ENCODE peak calls at places on chromosomes 11 and 22, in seven cellular contexts. E is PC-3; C is stomach; D is transverse colon; S is cardiac muscle cell; F is CD8-positive, alpha-beta T cell; L is A549. M is an unnamed sample.
A peak's percentile ranks its signal among the peaks of the same experiment; 100 is the strongest.

GRCh38 chr11:35478411-35479139 is 46.8 kb downstream of the PAMR1 start:
- DNase-seq in L (no peak), F (no peak), S (no peak), C (peak; percentile 34), E (no peak), D (peak; percentile 37), M (no peak)

GRCh38 chr11:58575377-58576020 is at the start of gene LPXN:
- DNase-seq in C (no peak), L (no peak), D (peak; percentile 48), E (peak; percentile 90), S (no peak), F (peak; percentile 60), M (no peak)

GRCh38 chr11:131912127-131912526 is 541.7 kb downstream of the NTM start:
- DNase-seq in S (no peak), L (no peak), F (no peak), D (no peak), E (no peak), C (no peak), M (no peak)

GRCh38 chr11:17651061-17651460 is 68.3 kb upstream of the MYOD1 start:
- DNase-seq in E (no peak), F (no peak), S (no peak), L (no peak), C (no peak), D (no peak), M (no peak)

GRCh38 chr11:24312464-24313238 is 184.2 kb upstream of the LUZP2 start:
- DNase-seq in D (no peak), F (peak; percentile 6), L (no peak), E (no peak), C (no peak), S (no peak), M (no peak)

GRCh38 chr11:29773656-29774264 is 243.1 kb downstream of the KCNA4 start:
- DNase-seq in S (peak; percentile 92), L (no peak), F (no peak), E (no peak), C (no peak), D (no peak), M (peak; percentile 25)

GRCh38 chr22:18008136-18008535 is 16.2 kb downstream of the MICAL3 start:
- DNase-seq in F (no peak), D (no peak), L (no peak), S (no peak), E (no peak), C (no peak), M (no peak)

GRCh38 chr11:94134651-94135512 is 6.2 kb downstream of the PANX1 start:
- DNase-seq in E (peak; percentile 90), L (no peak), C (peak; percentile 64), F (no peak), D (peak; percentile 55), S (no peak), M (peak; percentile 73)

GRCh38 chr11:83349371-83349770 is 63.2 kb upstream of the CCDC90B start:
- DNase-seq in S (no peak), C (no peak), F (no peak), E (no peak), D (no peak), L (no peak), M (no peak)

GRCh38 chr11:44258190-44258489 is 51.8 kb downstream of the ALX4 start:
- DNase-seq in L (no peak), E (no peak), D (no peak), S (no peak), C (no peak), F (no peak), M (no peak)

GRCh38 chr11:2673871-2674471 is 25.8 kb downstream of the KCNQ1OT1 start:
- DNase-seq in E (no peak), C (peak; percentile 24), S (no peak), F (no peak), D (no peak), L (no peak), M (no peak)

GRCh38 chr11:18624161-18624560 is 10.0 kb downstream of the SPTY2D1 start:
- DNase-seq in C (no peak), L (no peak), F (no peak), D (no peak), S (no peak), E (no peak), M (no peak)

GRCh38 chr11:70159612-70160570 is 43.2 kb upstream of the FADD start:
- DNase-seq in L (peak; percentile 82), D (peak; percentile 16), E (peak; percentile 99), C (peak; percentile 87), S (no peak), F (no peak), M (no peak)

GRCh38 chr11:119709638-119710346 is 19.2 kb downstream of the NECTIN1 start:
- DNase-seq in F (no peak), D (no peak), C (no peak), S (peak; percentile 61), E (no peak), L (no peak), M (no peak)

GRCh38 chr11:4064278-4064955 is 30.2 kb upstream of the RRM1 start:
- DNase-seq in S (no peak), D (no peak), C (no peak), F (no peak), L (no peak), E (no peak), M (no peak)

GRCh38 chr11:72129381-72129780 is 6.1 kb upstream of the FOLR3 start:
- DNase-seq in S (no peak), F (no peak), E (no peak), L (no peak), C (no peak), D (no peak), M (no peak)

GRCh38 chr11:116931206-116931953 is 94.0 kb upstream of the APOA1 start:
- DNase-seq in D (no peak), E (peak; percentile 94), S (no peak), C (no peak), L (no peak), F (peak; percentile 45), M (no peak)

GRCh38 chr22:49971232-49972162 is 10.9 kb downstream of the PIM3 start:
- DNase-seq in L (peak; percentile 33), D (peak; percentile 92), F (peak; percentile 25), S (peak; percentile 42), C (peak; percentile 93), E (peak; percentile 49), M (peak; percentile 87)

GRCh38 chr22:37334859-37335818 is 52.8 kb downstream of the CYTH4 start:
- DNase-seq in D (no peak), F (no peak), L (no peak), C (no peak), S (no peak), E (peak; percentile 44), M (no peak)

GRCh38 chr11:84655729-84656128 is 971.4 kb downstream of the DLG2 start:
- DNase-seq in E (no peak), S (no peak), D (no peak), F (no peak), C (no peak), L (no peak), M (no peak)

GRCh38 chr22:36439481-36440271 is 41.8 kb downstream of the TXN2 start:
- DNase-seq in L (peak; percentile 85), F (no peak), C (no peak), S (no peak), E (peak; percentile 65), D (peak; percentile 65), M (peak; percentile 67)

GRCh38 chr11:43580735-43581369 is 99.7 kb upstream of the HSD17B12 start:
- DNase-seq in C (no peak), S (peak; percentile 56), L (no peak), F (no peak), E (no peak), D (no peak), M (no peak)

GRCh38 chr11:45178890-45179663 is 32.6 kb downstream of the PRDM11 start:
- DNase-seq in E (no peak), S (no peak), D (no peak), L (no peak), C (no peak), F (no peak), M (no peak)

GRCh38 chr11:6457581-6458320 is 16.0 kb downstream of the TRIM3 start:
- DNase-seq in S (no peak), E (no peak), D (no peak), L (no peak), F (no peak), C (no peak), M (no peak)

GRCh38 chr22:46798366-46799057 is 36.1 kb downstream of the TBC1D22A start:
- DNase-seq in E (peak; percentile 79), F (peak; percentile 69), D (peak; percentile 82), L (peak; percentile 66), C (peak; percentile 81), S (peak; percentile 83), M (peak; percentile 70)

GRCh38 chr11:124894606-124895430 is 2.8 kb downstream of the ROBO4 start:
- DNase-seq in S (no peak), L (no peak), F (no peak), C (no peak), E (no peak), D (no peak), M (no peak)

GRCh38 chr11:64339319-64339718 is 685 bp upstream of the CCDC88B start:
- DNase-seq in E (no peak), L (no peak), D (no peak), C (no peak), F (no peak), S (no peak), M (no peak)
- H3K4me3 ChIP-seq in E (no peak overlapping the region), L (no peak overlapping the region), D (no peak overlapping the region), C (peak overlapping the region; percentile 47), F (peak overlapping the region; percentile 79), S (no peak overlapping the region), M (no peak overlapping the region)

GRCh38 chr11:112352907-112353306 is 92.2 kb upstream of the PLET1 start:
- DNase-seq in L (no peak), E (peak; percentile 8), S (no peak), C (no peak), F (no peak), D (no peak), M (no peak)

GRCh38 chr11:112354364-112354763 is 93.7 kb upstream of the PLET1 start:
- DNase-seq in E (no peak), L (no peak), S (no peak), C (no peak), D (no peak), F (no peak), M (no peak)

GRCh38 chr11:112357488-112357887 is 96.8 kb upstream of the PLET1 start:
- DNase-seq in L (no peak), D (no peak), F (no peak), S (no peak), E (no peak), C (no peak), M (no peak)

GRCh38 chr11:112361396-112361795 is 100.7 kb upstream of the PLET1 start:
- DNase-seq in F (no peak), S (no peak), D (no peak), L (no peak), E (no peak), C (no peak), M (no peak)

GRCh38 chr11:112355726-112356125 is 95.1 kb upstream of the PLET1 start:
- DNase-seq in D (no peak), L (no peak), S (peak; percentile 39), C (peak; percentile 31), E (peak; percentile 59), F (no peak), M (no peak)
- TF ChIP-seq CTCF in D (peak; percentile 12), L (no peak), S (peak; percentile 53), C (no peak), E (peak; percentile 63), F (no peak), M (peak; percentile 30)

GRCh38 chr22:19755145-19755710 is 5.3 kb upstream of the TBX1 start:
- DNase-seq in C (no peak), D (no peak), L (no peak), E (no peak), F (no peak), S (no peak), M (no peak)
- H3K4me1 ChIP-seq in C (peaks cover 50% of the 10 kb centered on the region), D (peaks cover 34% of the 10 kb centered on the region), L (peaks cover 19% of the 10 kb centered on the region), E (peaks cover 11% of the 10 kb centered on the region), F (peaks cover 26% of the 10 kb centered on the region), S (peaks cover 9% of the 10 kb centered on the region), M (peaks cover 38% of the 10 kb centered on the region)

GRCh38 chr11:75398906-75399305 is 412 bp upstream of the RPS3 start:
- DNase-seq in C (no peak), S (no peak), E (no peak), F (no peak), L (no peak), D (no peak), M (no peak)
- H3K4me3 ChIP-seq in C (peak overlapping the region; percentile 70), S (no peak overlapping the region), E (no peak overlapping the region), F (no peak overlapping the region), L (no peak overlapping the region), D (no peak overlapping the region), M (peak overlapping the region; percentile 82)